ENCODE peak calls at places on chromosomes 7 and 10, in ten cellular contexts. O, P, U, N, Q, Y, A, S, T and C are unnamed samples.

GRCh38 chr7:77903597-77903996 is 105.0 kb downstream of the PHTF2 start:
- DNase-seq in Y (no peak), O (no peak), P (peak), S (peak), Q (peak), N (no peak), T (no peak), U (no peak), A (no peak), C (peak)

GRCh38 chr10:48884337-48885045 is 55.1 kb downstream of the LRRC18 start:
- DNase-seq in T (no peak), U (no peak), A (no peak), P (no peak), Q (no peak), Y (no peak), O (no peak), S (no peak), N (no peak), C (no peak)

GRCh38 chr10:22436526-22436892 is 91.2 kb downstream of the SPAG6 start:
- DNase-seq in P (no peak), O (peak), N (peak), U (no peak), S (no peak), Y (no peak), A (no peak), T (no peak), Q (no peak), C (no peak)

GRCh38 chr7:155358066-155358947 is 60.6 kb downstream of the INSIG1 start:
- DNase-seq in P (no peak), O (no peak), A (no peak), Q (peak), N (no peak), Y (no peak), T (peak), U (no peak), S (no peak), C (peak)

GRCh38 chr10:133027480-133027879 is 60.2 kb upstream of the ADGRA1 start:
- DNase-seq in N (no peak), Y (no peak), T (no peak), S (no peak), U (no peak), A (no peak), P (no peak), O (no peak), Q (no peak), C (no peak)

GRCh38 chr10:71218833-71219120 is 6.4 kb downstream of the UNC5B start:
- DNase-seq in U (no peak), Q (no peak), P (no peak), S (no peak), N (no peak), T (peak), Y (no peak), O (no peak), A (no peak), C (no peak)

GRCh38 chr10:123997486-123998196 is 95.8 kb downstream of the CHST15 start:
- DNase-seq in Y (no peak), P (peak), A (no peak), N (no peak), U (no peak), Q (no peak), O (no peak), S (peak), T (no peak), C (peak)

GRCh38 chr10:113997428-113997827 is 46.2 kb upstream of the ADRB1 start:
- DNase-seq in N (no peak), S (no peak), U (no peak), Q (no peak), Y (no peak), A (no peak), P (no peak), O (no peak), T (peak), C (no peak)

GRCh38 chr7:111041577-111041976 is 49.4 kb upstream of the LRRN3 start:
- DNase-seq in O (no peak), A (no peak), S (no peak), P (no peak), T (no peak), U (no peak), Q (peak), N (no peak), Y (no peak), C (no peak)

GRCh38 chr7:130560972-130561371 is 69.1 kb downstream of the MEST start:
- DNase-seq in Y (no peak), U (peak), N (no peak), Q (peak), P (peak), O (no peak), S (peak), A (peak), T (no peak), C (peak)

GRCh38 chr10:33653584-33654367 is 319.3 kb upstream of the NRP1 start:
- DNase-seq in Y (no peak), O (no peak), N (no peak), A (no peak), S (peak), P (no peak), U (no peak), Q (no peak), T (no peak), C (peak)